ENCODE peak calls at places on chromosomes 12 and 14, in six cellular contexts. R is T-helper 1 cell; L is stimulated activated CD4-positive, alpha-beta T cell treated with anti-CD3 and anti-CD28 coated beads, TNF-alpha, amount 100 ng/mL, for 1 hour; Y is Daoy; O is adrenal gland; F is NCI-H1092 treated with DMSO at 0.1 percent for 48 hours. D is an unnamed sample.

GRCh38 chr12:91633734-91634357 is 451.2 kb upstream of the DCN start:
- DNase-seq in O (no peak), F (no peak), Y (peak; percentile 48), L (peak; percentile 1), R (no peak), D (no peak)

GRCh38 chr12:90058721-90059120 is 350.1 kb upstream of the ATP2B1 start:
- DNase-seq in F (no peak), Y (peak; percentile 42), L (no peak), R (no peak), O (peak; percentile 27), D (no peak)

GRCh38 chr12:106445981-106446380 is 88.4 kb downstream of the POLR3B start:
- DNase-seq in L (no peak), R (no peak), Y (no peak), F (peak; percentile 61), O (no peak), D (no peak)

GRCh38 chr12:51323317-51323960 is 535 bp downstream of the BIN2 start:
- DNase-seq in L (no peak), O (no peak), Y (no peak), R (peak; percentile 14), F (no peak), D (no peak)

GRCh38 chr14:44833376-44833775 is 128.4 kb downstream of the KLHL28 start:
- DNase-seq in R (no peak), Y (peak; percentile 24), L (no peak), F (no peak), O (no peak), D (no peak)

GRCh38 chr12:10559241-10559640 is 53.6 kb downstream of the EIF2S3B start:
- DNase-seq in F (no peak), O (no peak), L (no peak), Y (no peak), R (no peak), D (no peak)

GRCh38 chr12:122856999-122857671 is 21.9 kb downstream of the HIP1R start:
- DNase-seq in O (no peak), Y (no peak), L (no peak), R (no peak), F (no peak), D (peak; percentile 28)

GRCh38 chr12:123149088-123149827 is 1.6 kb downstream of the PITPNM2 start:
- DNase-seq in R (no peak), O (peak; percentile 58), Y (no peak), L (no peak), F (no peak), D (no peak)

GRCh38 chr12:121626853-121627623 is 708 bp downstream of the ORAI1 start:
- DNase-seq in L (peak; percentile 87), F (peak; percentile 34), Y (peak; percentile 79), R (peak; percentile 68), O (peak; percentile 64), D (peak; percentile 24)

GRCh38 chr12:39145175-39145999 is 240.0 kb upstream of the CPNE8 start:
- DNase-seq in F (no peak), L (no peak), R (no peak), O (no peak), Y (peak; percentile 76), D (no peak)

GRCh38 chr14:69657961-69658360 is 46.6 kb downstream of the SUSD6 start:
- DNase-seq in F (peak; percentile 17), O (no peak), R (no peak), L (no peak), Y (peak; percentile 27), D (no peak)

GRCh38 chr12:132872975-132873421 is 14.4 kb downstream of the CHFR start:
- DNase-seq in Y (no peak), F (no peak), O (no peak), L (no peak), R (no peak), D (no peak)

GRCh38 chr14:106874365-106874764 is 1348.0 kb downstream of the TMEM121 start:
- DNase-seq in O (no peak), F (no peak), Y (no peak), L (no peak), R (no peak), D (no peak)